ENCODE peak calls at places on chromosomes 5 and 9, in nine cellular contexts. One of them, this sample, is unnamed.

GRCh38 chr5:13348568-13348967 is 595.9 kb downstream of the DNAH5 start:
- DNase-seq in fibroblast of lung: peak; percentile 13
- DNase-seq in psoas muscle: no peak
- DNase-seq in GM06990: no peak
- DNase-seq in neural progenitor cell: no peak
- DNase-seq in body of pancreas: no peak
- DNase-seq in left ventricle myocardium inferior: no peak
- DNase-seq in epithelial cell of proximal tubule: no peak
- DNase-seq in GM12865: no peak
- DNase-seq in this sample: no peak

GRCh38 chr5:123422433-123423277 is 548 bp downstream of the CEP120 start:
- DNase-seq in fibroblast of lung: peak; percentile 41
- DNase-seq in psoas muscle: no peak
- DNase-seq in GM06990: no peak
- DNase-seq in neural progenitor cell: peak; percentile 46
- DNase-seq in body of pancreas: peak; percentile 24
- DNase-seq in left ventricle myocardium inferior: no peak
- DNase-seq in epithelial cell of proximal tubule: no peak
- DNase-seq in GM12865: peak; percentile 47
- DNase-seq in this sample: no peak

GRCh38 chr9:113929634-113930092 is 53.6 kb downstream of the ZNF618 start:
- DNase-seq in fibroblast of lung: peak; percentile 87
- DNase-seq in psoas muscle: no peak
- DNase-seq in GM06990: no peak
- DNase-seq in neural progenitor cell: no peak
- DNase-seq in body of pancreas: no peak
- DNase-seq in left ventricle myocardium inferior: no peak
- DNase-seq in epithelial cell of proximal tubule: no peak
- DNase-seq in GM12865: no peak
- DNase-seq in this sample: peak; percentile 34

GRCh38 chr9:16540996-16541668 is 329.3 kb downstream of the BNC2 start:
- DNase-seq in fibroblast of lung: peak; percentile 75
- DNase-seq in psoas muscle: no peak
- DNase-seq in GM06990: no peak
- DNase-seq in neural progenitor cell: no peak
- DNase-seq in body of pancreas: no peak
- DNase-seq in left ventricle myocardium inferior: no peak
- DNase-seq in epithelial cell of proximal tubule: no peak
- DNase-seq in GM12865: no peak
- DNase-seq in this sample: no peak

GRCh38 chr9:121811140-121811539 is 159.7 kb downstream of the DAB2IP start:
- DNase-seq in fibroblast of lung: no peak
- DNase-seq in psoas muscle: no peak
- DNase-seq in GM06990: no peak
- DNase-seq in neural progenitor cell: no peak
- DNase-seq in body of pancreas: no peak
- DNase-seq in left ventricle myocardium inferior: no peak
- DNase-seq in epithelial cell of proximal tubule: no peak
- DNase-seq in GM12865: no peak
- DNase-seq in this sample: no peak

GRCh38 chr5:159262472-159262858 is 625 bp upstream of the UBLCP1 start:
- DNase-seq in fibroblast of lung: peak; percentile 45
- DNase-seq in psoas muscle: no peak
- DNase-seq in GM06990: peak; percentile 8
- DNase-seq in neural progenitor cell: no peak
- DNase-seq in body of pancreas: no peak
- DNase-seq in left ventricle myocardium inferior: no peak
- DNase-seq in epithelial cell of proximal tubule: no peak
- DNase-seq in GM12865: no peak
- DNase-seq in this sample: no peak

GRCh38 chr5:113487779-113488644 is at the start of gene MCC:
- DNase-seq in fibroblast of lung: peak; percentile 95
- DNase-seq in psoas muscle: peak; percentile 77
- DNase-seq in GM06990: peak; percentile 30
- DNase-seq in neural progenitor cell: peak; percentile 93
- DNase-seq in body of pancreas: peak; percentile 76
- DNase-seq in left ventricle myocardium inferior: peak; percentile 79
- DNase-seq in epithelial cell of proximal tubule: peak; percentile 6
- DNase-seq in GM12865: no peak
- DNase-seq in this sample: peak; percentile 54

GRCh38 chr5:138467711-138468132 is 2.4 kb downstream of the EGR1 start:
- DNase-seq in fibroblast of lung: no peak
- DNase-seq in psoas muscle: no peak
- DNase-seq in GM06990: no peak
- DNase-seq in neural progenitor cell: no peak
- DNase-seq in body of pancreas: peak; percentile 27
- DNase-seq in left ventricle myocardium inferior: no peak
- DNase-seq in epithelial cell of proximal tubule: no peak
- DNase-seq in GM12865: no peak
- DNase-seq in this sample: no peak

GRCh38 chr5:66596791-66597757 is 881 bp downstream of the MAST4 start:
- DNase-seq in fibroblast of lung: peak; percentile 47
- DNase-seq in psoas muscle: peak; percentile 58
- DNase-seq in GM06990: peak; percentile 25
- DNase-seq in neural progenitor cell: peak; percentile 72
- DNase-seq in body of pancreas: peak; percentile 47
- DNase-seq in left ventricle myocardium inferior: peak; percentile 57
- DNase-seq in epithelial cell of proximal tubule: no peak
- DNase-seq in GM12865: no peak
- DNase-seq in this sample: no peak

GRCh38 chr5:15354011-15354410 is 146.0 kb upstream of the FBXL7 start:
- DNase-seq in fibroblast of lung: no peak
- DNase-seq in psoas muscle: no peak
- DNase-seq in GM06990: no peak
- DNase-seq in neural progenitor cell: no peak
- DNase-seq in body of pancreas: no peak
- DNase-seq in left ventricle myocardium inferior: no peak
- DNase-seq in epithelial cell of proximal tubule: no peak
- DNase-seq in GM12865: no peak
- DNase-seq in this sample: peak; percentile 51

GRCh38 chr5:132456553-132457361 is 33.8 kb downstream of the IRF1 start:
- DNase-seq in fibroblast of lung: peak; percentile 73
- DNase-seq in psoas muscle: peak; percentile 82
- DNase-seq in GM06990: peak; percentile 73
- DNase-seq in neural progenitor cell: no peak
- DNase-seq in body of pancreas: peak; percentile 77
- DNase-seq in left ventricle myocardium inferior: peak; percentile 56
- DNase-seq in epithelial cell of proximal tubule: peak; percentile 52
- DNase-seq in GM12865: peak; percentile 88
- DNase-seq in this sample: no peak

GRCh38 chr9:113187935-113188595 is 33.0 kb downstream of the FKBP15 start:
- DNase-seq in fibroblast of lung: peak; percentile 94
- DNase-seq in psoas muscle: no peak
- DNase-seq in GM06990: no peak
- DNase-seq in neural progenitor cell: no peak
- DNase-seq in body of pancreas: peak; percentile 72
- DNase-seq in left ventricle myocardium inferior: peak; percentile 17
- DNase-seq in epithelial cell of proximal tubule: peak; percentile 72
- DNase-seq in GM12865: no peak
- DNase-seq in this sample: peak; percentile 69

GRCh38 chr5:174693697-174694400 is 30.5 kb upstream of the MSX2 start:
- DNase-seq in fibroblast of lung: no peak
- DNase-seq in psoas muscle: no peak
- DNase-seq in GM06990: no peak
- DNase-seq in neural progenitor cell: no peak
- DNase-seq in body of pancreas: peak; percentile 55
- DNase-seq in left ventricle myocardium inferior: no peak
- DNase-seq in epithelial cell of proximal tubule: no peak
- DNase-seq in GM12865: no peak
- DNase-seq in this sample: no peak

GRCh38 chr5:174692982-174693422 is 31.4 kb upstream of the MSX2 start:
- DNase-seq in fibroblast of lung: no peak
- DNase-seq in psoas muscle: no peak
- DNase-seq in GM06990: no peak
- DNase-seq in neural progenitor cell: peak; percentile 88
- DNase-seq in body of pancreas: no peak
- DNase-seq in left ventricle myocardium inferior: no peak
- DNase-seq in epithelial cell of proximal tubule: no peak
- DNase-seq in GM12865: no peak
- DNase-seq in this sample: no peak

GRCh38 chr5:174690256-174690655 is 34.1 kb upstream of the MSX2 start:
- DNase-seq in fibroblast of lung: peak; percentile 29
- DNase-seq in psoas muscle: no peak
- DNase-seq in GM06990: no peak
- DNase-seq in neural progenitor cell: peak; percentile 53
- DNase-seq in body of pancreas: no peak
- DNase-seq in left ventricle myocardium inferior: no peak
- DNase-seq in epithelial cell of proximal tubule: no peak
- DNase-seq in GM12865: no peak
- DNase-seq in this sample: no peak

GRCh38 chr5:174688441-174689354 is 35.7 kb upstream of the MSX2 start:
- DNase-seq in fibroblast of lung: no peak
- DNase-seq in psoas muscle: no peak
- DNase-seq in GM06990: no peak
- DNase-seq in neural progenitor cell: peak; percentile 57
- DNase-seq in body of pancreas: no peak
- DNase-seq in left ventricle myocardium inferior: no peak
- DNase-seq in epithelial cell of proximal tubule: no peak
- DNase-seq in GM12865: no peak
- DNase-seq in this sample: no peak

GRCh38 chr5:174692381-174692780 is 32.0 kb upstream of the MSX2 start:
- DNase-seq in fibroblast of lung: no peak
- DNase-seq in psoas muscle: no peak
- DNase-seq in GM06990: no peak
- DNase-seq in neural progenitor cell: peak; percentile 24
- DNase-seq in body of pancreas: no peak
- DNase-seq in left ventricle myocardium inferior: no peak
- DNase-seq in epithelial cell of proximal tubule: no peak
- DNase-seq in GM12865: no peak
- DNase-seq in this sample: no peak
- TF ChIP-seq CTCF in fibroblast of lung: no peak
- TF ChIP-seq CTCF in psoas muscle: no peak
- TF ChIP-seq CTCF in GM06990: no peak
- TF ChIP-seq CTCF in neural progenitor cell: no peak
- TF ChIP-seq CTCF in body of pancreas: no peak
- TF ChIP-seq CTCF in left ventricle myocardium inferior: no peak
- TF ChIP-seq CTCF in epithelial cell of proximal tubule: no peak
- TF ChIP-seq CTCF in GM12865: no peak
- TF ChIP-seq CTCF in this sample: no peak

GRCh38 chr5:79844571-79844970 is 146.5 kb downstream of the MTX3 start:
- DNase-seq in fibroblast of lung: no peak
- DNase-seq in psoas muscle: no peak
- DNase-seq in GM06990: no peak
- DNase-seq in neural progenitor cell: no peak
- DNase-seq in body of pancreas: no peak
- DNase-seq in left ventricle myocardium inferior: no peak
- DNase-seq in epithelial cell of proximal tubule: no peak
- DNase-seq in GM12865: no peak
- DNase-seq in this sample: no peak

GRCh38 chr5:79847561-79847960 is 143.5 kb downstream of the MTX3 start:
- DNase-seq in fibroblast of lung: no peak
- DNase-seq in psoas muscle: no peak
- DNase-seq in GM06990: no peak
- DNase-seq in neural progenitor cell: no peak
- DNase-seq in body of pancreas: no peak
- DNase-seq in left ventricle myocardium inferior: no peak
- DNase-seq in epithelial cell of proximal tubule: no peak
- DNase-seq in GM12865: no peak
- DNase-seq in this sample: no peak

GRCh38 chr5:79843450-79844388 is 147.3 kb downstream of the MTX3 start:
- DNase-seq in fibroblast of lung: no peak
- DNase-seq in psoas muscle: no peak
- DNase-seq in GM06990: no peak
- DNase-seq in neural progenitor cell: no peak
- DNase-seq in body of pancreas: no peak
- DNase-seq in left ventricle myocardium inferior: no peak
- DNase-seq in epithelial cell of proximal tubule: no peak
- DNase-seq in GM12865: no peak
- DNase-seq in this sample: no peak

GRCh38 chr5:79845448-79846197 is 145.4 kb downstream of the MTX3 start:
- DNase-seq in fibroblast of lung: peak; percentile 96
- DNase-seq in psoas muscle: no peak
- DNase-seq in GM06990: no peak
- DNase-seq in neural progenitor cell: no peak
- DNase-seq in body of pancreas: peak; percentile 17
- DNase-seq in left ventricle myocardium inferior: no peak
- DNase-seq in epithelial cell of proximal tubule: peak; percentile 25
- DNase-seq in GM12865: peak; percentile 9
- DNase-seq in this sample: no peak

DNA sequence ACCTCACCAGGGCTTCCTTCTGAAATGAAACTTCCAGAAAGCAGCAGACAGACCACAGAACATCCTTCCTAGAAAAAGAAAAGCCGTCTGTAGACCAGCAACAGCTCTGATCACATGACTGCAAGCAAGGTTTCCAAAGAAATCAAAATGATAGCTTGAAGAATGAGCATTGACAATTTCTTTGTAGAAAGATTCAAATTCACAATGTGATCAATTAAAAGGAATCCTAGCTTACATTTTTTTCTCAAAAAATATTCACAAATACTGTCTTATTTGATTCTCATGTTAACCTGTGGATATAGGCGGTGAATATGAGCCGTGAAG is 144.9 kb downstream of the MTX3 start:
- DNase-seq in fibroblast of lung: no peak
- DNase-seq in psoas muscle: no peak
- DNase-seq in GM06990: no peak
- DNase-seq in neural progenitor cell: no peak
- DNase-seq in body of pancreas: no peak
- DNase-seq in left ventricle myocardium inferior: no peak
- DNase-seq in epithelial cell of proximal tubule: no peak
- DNase-seq in GM12865: no peak
- DNase-seq in this sample: no peak
- H3K4me3 ChIP-seq in fibroblast of lung: no peak overlapping the region
- H3K4me3 ChIP-seq in psoas muscle: no peak overlapping the region
- H3K4me3 ChIP-seq in GM06990: no peak overlapping the region
- H3K4me3 ChIP-seq in neural progenitor cell: no peak overlapping the region
- H3K4me3 ChIP-seq in body of pancreas: no peak overlapping the region
- H3K4me3 ChIP-seq in left ventricle myocardium inferior: no peak overlapping the region
- H3K4me3 ChIP-seq in epithelial cell of proximal tubule: no peak overlapping the region
- H3K4me3 ChIP-seq in GM12865: no peak overlapping the region
- H3K4me3 ChIP-seq in this sample: no peak overlapping the region

GRCh38 chr5:148125641-148126040 is 42.7 kb upstream of the SPINK14 start:
- DNase-seq in fibroblast of lung: peak; percentile 11
- DNase-seq in psoas muscle: no peak
- DNase-seq in GM06990: no peak
- DNase-seq in neural progenitor cell: no peak
- DNase-seq in body of pancreas: no peak
- DNase-seq in left ventricle myocardium inferior: no peak
- DNase-seq in epithelial cell of proximal tubule: no peak
- DNase-seq in GM12865: peak; percentile 5
- DNase-seq in this sample: no peak
- TF ChIP-seq CTCF in fibroblast of lung: no peak
- TF ChIP-seq CTCF in psoas muscle: no peak
- TF ChIP-seq CTCF in GM06990: peak; percentile 33
- TF ChIP-seq CTCF in neural progenitor cell: peak; percentile 21
- TF ChIP-seq CTCF in body of pancreas: no peak
- TF ChIP-seq CTCF in left ventricle myocardium inferior: peak; percentile 27
- TF ChIP-seq CTCF in epithelial cell of proximal tubule: peak; percentile 18
- TF ChIP-seq CTCF in GM12865: no peak
- TF ChIP-seq CTCF in this sample: peak; percentile 44

DNA sequence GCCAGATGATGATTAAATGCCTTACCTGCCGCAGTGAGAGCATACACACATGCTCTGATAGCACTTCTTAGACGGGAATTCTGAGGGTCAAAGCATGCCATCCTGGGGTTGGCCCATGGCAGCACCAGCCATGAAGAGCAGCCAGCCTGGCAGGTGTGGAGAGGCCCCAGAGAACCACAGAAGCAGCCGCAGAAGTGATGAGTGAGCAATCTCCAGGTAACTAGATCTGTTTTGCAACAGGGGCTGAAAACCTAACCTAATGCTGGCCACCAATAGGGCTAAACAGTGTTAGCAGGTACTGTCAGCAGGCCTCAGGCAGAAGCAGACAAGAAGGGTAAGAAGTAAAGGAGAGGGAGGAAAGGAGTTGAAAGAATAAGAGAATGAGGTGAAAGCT is 33.5 kb upstream of the HOMER1 start:
- DNase-seq in fibroblast of lung: no peak
- DNase-seq in psoas muscle: no peak
- DNase-seq in GM06990: no peak
- DNase-seq in neural progenitor cell: no peak
- DNase-seq in body of pancreas: no peak
- DNase-seq in left ventricle myocardium inferior: no peak
- DNase-seq in epithelial cell of proximal tubule: no peak
- DNase-seq in GM12865: no peak
- DNase-seq in this sample: no peak
- H3K4me3 ChIP-seq in fibroblast of lung: no peak overlapping the region
- H3K4me3 ChIP-seq in psoas muscle: peak overlapping the region; percentile 61
- H3K4me3 ChIP-seq in GM06990: no peak overlapping the region
- H3K4me3 ChIP-seq in neural progenitor cell: no peak overlapping the region
- H3K4me3 ChIP-seq in body of pancreas: no peak overlapping the region
- H3K4me3 ChIP-seq in left ventricle myocardium inferior: no peak overlapping the region
- H3K4me3 ChIP-seq in epithelial cell of proximal tubule: no peak overlapping the region
- H3K4me3 ChIP-seq in GM12865: no peak overlapping the region
- H3K4me3 ChIP-seq in this sample: no peak overlapping the region